ENCODE peak calls at places on chromosome 3, in eight cellular contexts. T is HFF-Myc; D is GM06990; N is colonic mucosa; R is heart right ventricle; B is CD8-positive, alpha-beta memory T cell; A is cardiac fibroblast; V is mesendoderm. J is an unnamed sample.

GRCh38 chr3:188656196-188656982 is 502.4 kb downstream of the LPP start:
- DNase-seq in A (peak; percentile 28), T (no peak), V (no peak), R (no peak), N (no peak), D (no peak), B (no peak), J (no peak)

GRCh38 chr3:30461311-30461710 is 145.1 kb upstream of the TGFBR2 start:
- DNase-seq in V (no peak), B (no peak), A (no peak), N (no peak), T (no peak), D (no peak), R (no peak), J (no peak)

GRCh38 chr3:16866447-16867025 is 18.2 kb upstream of the PLCL2 start:
- DNase-seq in T (no peak), B (no peak), A (peak; percentile 21), R (no peak), D (no peak), N (no peak), V (no peak), J (no peak)

GRCh38 chr3:109563149-109563548 is 225.8 kb upstream of the DPPA4 start:
- DNase-seq in N (no peak), A (no peak), B (peak; percentile 60), D (no peak), V (peak; percentile 24), T (no peak), R (no peak), J (no peak)

GRCh38 chr3:161409858-161410257 is 38.5 kb upstream of the SPTSSB start:
- DNase-seq in B (no peak), D (no peak), V (peak; percentile 14), T (no peak), N (no peak), A (no peak), R (no peak), J (no peak)

GRCh38 chr3:155065537-155065936 is 14.6 kb upstream of the MME start:
- DNase-seq in D (no peak), B (no peak), T (no peak), A (peak; percentile 73), N (no peak), R (no peak), V (no peak), J (no peak)

GRCh38 chr3:193842029-193842782 is 249.2 kb downstream of the OPA1 start:
- DNase-seq in N (peak; percentile 56), D (peak; percentile 37), V (no peak), R (no peak), A (no peak), T (no peak), B (no peak), J (no peak)

GRCh38 chr3:148697311-148698189 is at the start of gene AGTR1:
- DNase-seq in A (peak; percentile 30), T (no peak), D (no peak), V (peak; percentile 86), B (no peak), N (peak; percentile 41), R (peak; percentile 79), J (no peak)

GRCh38 chr3:153052096-153052460 is 109.9 kb upstream of the RAP2B start:
- DNase-seq in D (no peak), T (peak; percentile 68), B (no peak), V (no peak), A (peak; percentile 86), R (peak; percentile 10), N (peak; percentile 54), J (peak; percentile 12)

GRCh38 chr3:133268772-133269171 is 131.1 kb upstream of the BFSP2 start:
- DNase-seq in N (no peak), A (no peak), B (no peak), V (no peak), T (no peak), D (no peak), R (no peak), J (no peak)

GRCh38 chr3:129577925-129578742 is 28.3 kb downstream of the PLXND1 start:
- DNase-seq in B (no peak), A (no peak), V (no peak), T (no peak), D (peak; percentile 50), R (no peak), N (no peak), J (no peak)

GRCh38 chr3:111903067-111903511 is 44.0 kb downstream of the PHLDB2 start:
- DNase-seq in V (peak; percentile 90), B (no peak), N (no peak), A (peak; percentile 62), D (no peak), R (no peak), T (peak; percentile 33), J (no peak)

GRCh38 chr3:4865714-4866113 is 113.5 kb upstream of the BHLHE40 start:
- DNase-seq in B (no peak), D (no peak), T (no peak), V (no peak), A (no peak), N (no peak), R (no peak), J (no peak)

GRCh38 chr3:4864503-4864902 is 114.7 kb upstream of the BHLHE40 start:
- DNase-seq in D (no peak), R (no peak), B (no peak), T (no peak), N (no peak), V (no peak), A (no peak), J (no peak)

GRCh38 chr3:4862973-4863372 is 116.3 kb upstream of the BHLHE40 start:
- DNase-seq in N (no peak), D (no peak), V (no peak), T (no peak), A (no peak), R (no peak), B (no peak), J (no peak)

GRCh38 chr3:4866841-4867240 is 112.4 kb upstream of the BHLHE40 start:
- DNase-seq in N (peak; percentile 41), A (peak; percentile 59), T (peak; percentile 51), V (no peak), D (no peak), R (peak; percentile 19), B (no peak), J (no peak)
- H3K4me3 ChIP-seq in N (no peak overlapping the region), A (no peak overlapping the region), T (no peak overlapping the region), V (no peak overlapping the region), D (no peak overlapping the region), R (peak overlapping the region; percentile 56), B (peak overlapping the region; percentile 79), J (no peak overlapping the region)

GRCh38 chr3:122074621-122075265 is 19.6 kb downstream of the CD86 start:
- DNase-seq in D (peak; percentile 84), T (no peak), B (no peak), A (no peak), N (no peak), R (peak; percentile 69), V (no peak), J (no peak)

GRCh38 chr3:122078235-122078935 is 23.2 kb downstream of the CD86 start:
- DNase-seq in A (no peak), N (no peak), V (no peak), D (no peak), B (no peak), R (no peak), T (no peak), J (no peak)

GRCh38 chr3:122077293-122078234 is 22.4 kb downstream of the CD86 start:
- DNase-seq in B (no peak), N (no peak), A (no peak), T (no peak), R (no peak), D (no peak), V (no peak), J (no peak)

GRCh38 chr3:122079524-122079923 is 24.4 kb downstream of the CD86 start:
- DNase-seq in T (no peak), N (no peak), R (no peak), B (no peak), D (no peak), V (no peak), A (no peak), J (no peak)

GRCh38 chr3:122076414-122077292 is 21.5 kb downstream of the CD86 start:
- DNase-seq in R (no peak), A (no peak), T (no peak), B (no peak), D (no peak), V (no peak), N (no peak), J (no peak)
- H3K4me3 ChIP-seq in R (no peak overlapping the region), A (no peak overlapping the region), T (no peak overlapping the region), B (no peak overlapping the region), D (peak overlapping the region; percentile 75), V (no peak overlapping the region), N (no peak overlapping the region), J (no peak overlapping the region)

GRCh38 chr3:58664611-58665010 is 2.0 kb downstream of the FAM3D start:
- DNase-seq in T (no peak), R (no peak), B (no peak), N (peak; percentile 58), A (no peak), D (no peak), V (no peak), J (no peak)
- H3K4me3 ChIP-seq in T (no peak overlapping the region), R (no peak overlapping the region), B (no peak overlapping the region), N (peak overlapping the region; percentile 46), A (no peak overlapping the region), D (no peak overlapping the region), V (no peak overlapping the region), J (no peak overlapping the region)

GRCh38 chr3:184262927-184263179 is 1.5 kb upstream of the CAMK2N2 start:
- DNase-seq in B (no peak), D (no peak), A (no peak), R (no peak), V (no peak), T (no peak), N (no peak), J (no peak)
- H3K4me3 ChIP-seq in B (no peak overlapping the region), D (no peak overlapping the region), A (no peak overlapping the region), R (no peak overlapping the region), V (no peak overlapping the region), T (no peak overlapping the region), N (no peak overlapping the region), J (no peak overlapping the region)

GRCh38 chr3:39149498-39150169 is 3.8 kb downstream of the CSRNP1 start:
- DNase-seq in B (no peak), D (no peak), T (no peak), V (no peak), A (no peak), R (no peak), N (no peak), J (no peak)

GRCh38 chr3:39147374-39147709 is 6.0 kb downstream of the CSRNP1 start:
- DNase-seq in A (no peak), R (no peak), D (no peak), B (no peak), T (no peak), N (no peak), V (no peak), J (no peak)

GRCh38 chr3:39149059-39149455 is 4.3 kb downstream of the CSRNP1 start:
- DNase-seq in N (no peak), T (no peak), D (no peak), B (no peak), R (no peak), A (no peak), V (no peak), J (no peak)

GRCh38 chr3:39147711-39148115 is 5.7 kb downstream of the CSRNP1 start:
- DNase-seq in R (peak; percentile 63), V (peak; percentile 77), N (peak; percentile 37), B (no peak), D (no peak), T (peak; percentile 45), A (peak; percentile 69), J (no peak)

GRCh38 chr3:39148116-39149058 is 5.0 kb downstream of the CSRNP1 start:
- DNase-seq in B (no peak), D (peak; percentile 76), T (peak; percentile 72), A (no peak), V (peak; percentile 68), R (no peak), N (no peak), J (no peak)
- H3K4me3 ChIP-seq in B (peak overlapping the region; percentile 61), D (peak overlapping the region; percentile 68), T (peak overlapping the region; percentile 31), A (no peak overlapping the region), V (no peak overlapping the region), R (peak overlapping the region; percentile 19), N (peak overlapping the region; percentile 13), J (no peak overlapping the region)